ENCODE peak calls at places on chromosome 13, in seven cellular contexts. One of them, this sample, is unnamed.

GRCh38 chr13:110816500-110816899 is 98.4 kb downstream of the ANKRD10 start:
- DNase-seq in sciatic nerve: no peak
- DNase-seq in activated CD4-positive, alpha-beta T cell treated with anti-CD3 and anti-CD28 coated beads, Interleukin-2, amount 10 ng/mL, durations not matched to agents 7 days and 5 days: no peak
- DNase-seq in NCI-H2081: no peak
- DNase-seq in HS-5: no peak
- DNase-seq in stimulated activated CD8-positive, alpha-beta memory T cell treated with anti-CD3 and anti-CD28 coated beads, Interleukin-2, amount 100 ng/mL, for 48 hours: no peak
- DNase-seq in frontal cortex: peak; percentile 51
- DNase-seq in this sample: no peak

GRCh38 chr13:35994131-35994966 is 136.8 kb downstream of the DCLK1 start:
- DNase-seq in sciatic nerve: no peak
- DNase-seq in activated CD4-positive, alpha-beta T cell treated with anti-CD3 and anti-CD28 coated beads, Interleukin-2, amount 10 ng/mL, durations not matched to agents 7 days and 5 days: no peak
- DNase-seq in NCI-H2081: peak; percentile 96
- DNase-seq in HS-5: peak; percentile 53
- DNase-seq in stimulated activated CD8-positive, alpha-beta memory T cell treated with anti-CD3 and anti-CD28 coated beads, Interleukin-2, amount 100 ng/mL, for 48 hours: no peak
- DNase-seq in frontal cortex: no peak
- DNase-seq in this sample: no peak

GRCh38 chr13:106484755-106485193 is 50.7 kb downstream of the EFNB2 start:
- DNase-seq in sciatic nerve: no peak
- DNase-seq in activated CD4-positive, alpha-beta T cell treated with anti-CD3 and anti-CD28 coated beads, Interleukin-2, amount 10 ng/mL, durations not matched to agents 7 days and 5 days: no peak
- DNase-seq in NCI-H2081: no peak
- DNase-seq in HS-5: no peak
- DNase-seq in stimulated activated CD8-positive, alpha-beta memory T cell treated with anti-CD3 and anti-CD28 coated beads, Interleukin-2, amount 100 ng/mL, for 48 hours: no peak
- DNase-seq in frontal cortex: no peak
- DNase-seq in this sample: no peak

GRCh38 chr13:112735791-112736190 is 46.0 kb downstream of the ATP11A start:
- DNase-seq in sciatic nerve: no peak
- DNase-seq in activated CD4-positive, alpha-beta T cell treated with anti-CD3 and anti-CD28 coated beads, Interleukin-2, amount 10 ng/mL, durations not matched to agents 7 days and 5 days: no peak
- DNase-seq in NCI-H2081: peak; percentile 48
- DNase-seq in HS-5: no peak
- DNase-seq in stimulated activated CD8-positive, alpha-beta memory T cell treated with anti-CD3 and anti-CD28 coated beads, Interleukin-2, amount 100 ng/mL, for 48 hours: no peak
- DNase-seq in frontal cortex: no peak
- DNase-seq in this sample: no peak

GRCh38 chr13:64041296-64041695 is 2625.6 kb upstream of the PCDH20 start:
- DNase-seq in sciatic nerve: no peak
- DNase-seq in activated CD4-positive, alpha-beta T cell treated with anti-CD3 and anti-CD28 coated beads, Interleukin-2, amount 10 ng/mL, durations not matched to agents 7 days and 5 days: no peak
- DNase-seq in NCI-H2081: no peak
- DNase-seq in HS-5: no peak
- DNase-seq in stimulated activated CD8-positive, alpha-beta memory T cell treated with anti-CD3 and anti-CD28 coated beads, Interleukin-2, amount 100 ng/mL, for 48 hours: no peak
- DNase-seq in frontal cortex: no peak
- DNase-seq in this sample: no peak

GRCh38 chr13:77580748-77581147 is 45.2 kb downstream of the SCEL start:
- DNase-seq in sciatic nerve: no peak
- DNase-seq in activated CD4-positive, alpha-beta T cell treated with anti-CD3 and anti-CD28 coated beads, Interleukin-2, amount 10 ng/mL, durations not matched to agents 7 days and 5 days: no peak
- DNase-seq in NCI-H2081: no peak
- DNase-seq in HS-5: no peak
- DNase-seq in stimulated activated CD8-positive, alpha-beta memory T cell treated with anti-CD3 and anti-CD28 coated beads, Interleukin-2, amount 100 ng/mL, for 48 hours: no peak
- DNase-seq in frontal cortex: no peak
- DNase-seq in this sample: no peak

GRCh38 chr13:81116461-81117282 is 775.7 kb upstream of the SPRY2 start:
- DNase-seq in sciatic nerve: no peak
- DNase-seq in activated CD4-positive, alpha-beta T cell treated with anti-CD3 and anti-CD28 coated beads, Interleukin-2, amount 10 ng/mL, durations not matched to agents 7 days and 5 days: no peak
- DNase-seq in NCI-H2081: no peak
- DNase-seq in HS-5: no peak
- DNase-seq in stimulated activated CD8-positive, alpha-beta memory T cell treated with anti-CD3 and anti-CD28 coated beads, Interleukin-2, amount 100 ng/mL, for 48 hours: no peak
- DNase-seq in frontal cortex: no peak
- DNase-seq in this sample: no peak

GRCh38 chr13:99873141-99873540 is 98.4 kb downstream of the ZIC5 start:
- DNase-seq in sciatic nerve: no peak
- DNase-seq in activated CD4-positive, alpha-beta T cell treated with anti-CD3 and anti-CD28 coated beads, Interleukin-2, amount 10 ng/mL, durations not matched to agents 7 days and 5 days: no peak
- DNase-seq in NCI-H2081: no peak
- DNase-seq in HS-5: no peak
- DNase-seq in stimulated activated CD8-positive, alpha-beta memory T cell treated with anti-CD3 and anti-CD28 coated beads, Interleukin-2, amount 100 ng/mL, for 48 hours: no peak
- DNase-seq in frontal cortex: no peak
- DNase-seq in this sample: no peak

GRCh38 chr13:30577381-30577780 is 40.3 kb upstream of the USPL1 start:
- DNase-seq in sciatic nerve: no peak
- DNase-seq in activated CD4-positive, alpha-beta T cell treated with anti-CD3 and anti-CD28 coated beads, Interleukin-2, amount 10 ng/mL, durations not matched to agents 7 days and 5 days: peak; percentile 26
- DNase-seq in NCI-H2081: no peak
- DNase-seq in HS-5: peak; percentile 53
- DNase-seq in stimulated activated CD8-positive, alpha-beta memory T cell treated with anti-CD3 and anti-CD28 coated beads, Interleukin-2, amount 100 ng/mL, for 48 hours: peak; percentile 26
- DNase-seq in frontal cortex: no peak
- DNase-seq in this sample: no peak

GRCh38 chr13:102878491-102878890 is 32.7 kb downstream of the ERCC5 start:
- DNase-seq in sciatic nerve: no peak
- DNase-seq in activated CD4-positive, alpha-beta T cell treated with anti-CD3 and anti-CD28 coated beads, Interleukin-2, amount 10 ng/mL, durations not matched to agents 7 days and 5 days: no peak
- DNase-seq in NCI-H2081: no peak
- DNase-seq in HS-5: no peak
- DNase-seq in stimulated activated CD8-positive, alpha-beta memory T cell treated with anti-CD3 and anti-CD28 coated beads, Interleukin-2, amount 100 ng/mL, for 48 hours: no peak
- DNase-seq in frontal cortex: no peak
- DNase-seq in this sample: no peak

GRCh38 chr13:63124863-63125262 is 1709.2 kb upstream of the PCDH20 start:
- DNase-seq in sciatic nerve: no peak
- DNase-seq in activated CD4-positive, alpha-beta T cell treated with anti-CD3 and anti-CD28 coated beads, Interleukin-2, amount 10 ng/mL, durations not matched to agents 7 days and 5 days: no peak
- DNase-seq in NCI-H2081: peak; percentile 33
- DNase-seq in HS-5: no peak
- DNase-seq in stimulated activated CD8-positive, alpha-beta memory T cell treated with anti-CD3 and anti-CD28 coated beads, Interleukin-2, amount 100 ng/mL, for 48 hours: no peak
- DNase-seq in frontal cortex: no peak
- DNase-seq in this sample: no peak

GRCh38 chr13:50788551-50788950 is 54.9 kb downstream of the DLEU7 start:
- DNase-seq in sciatic nerve: no peak
- DNase-seq in activated CD4-positive, alpha-beta T cell treated with anti-CD3 and anti-CD28 coated beads, Interleukin-2, amount 10 ng/mL, durations not matched to agents 7 days and 5 days: no peak
- DNase-seq in NCI-H2081: no peak
- DNase-seq in HS-5: no peak
- DNase-seq in stimulated activated CD8-positive, alpha-beta memory T cell treated with anti-CD3 and anti-CD28 coated beads, Interleukin-2, amount 100 ng/mL, for 48 hours: no peak
- DNase-seq in frontal cortex: no peak
- DNase-seq in this sample: no peak

GRCh38 chr13:74246398-74246975 is 112.3 kb upstream of the KLF12 start:
- DNase-seq in sciatic nerve: peak; percentile 58
- DNase-seq in activated CD4-positive, alpha-beta T cell treated with anti-CD3 and anti-CD28 coated beads, Interleukin-2, amount 10 ng/mL, durations not matched to agents 7 days and 5 days: no peak
- DNase-seq in NCI-H2081: no peak
- DNase-seq in HS-5: no peak
- DNase-seq in stimulated activated CD8-positive, alpha-beta memory T cell treated with anti-CD3 and anti-CD28 coated beads, Interleukin-2, amount 100 ng/mL, for 48 hours: peak; percentile 9
- DNase-seq in frontal cortex: no peak
- DNase-seq in this sample: no peak

GRCh38 chr13:35914662-35915061 is 216.5 kb downstream of the DCLK1 start:
- DNase-seq in sciatic nerve: no peak
- DNase-seq in activated CD4-positive, alpha-beta T cell treated with anti-CD3 and anti-CD28 coated beads, Interleukin-2, amount 10 ng/mL, durations not matched to agents 7 days and 5 days: no peak
- DNase-seq in NCI-H2081: no peak
- DNase-seq in HS-5: no peak
- DNase-seq in stimulated activated CD8-positive, alpha-beta memory T cell treated with anti-CD3 and anti-CD28 coated beads, Interleukin-2, amount 100 ng/mL, for 48 hours: no peak
- DNase-seq in frontal cortex: no peak
- DNase-seq in this sample: no peak

GRCh38 chr13:45847554-45848224 is 3.9 kb downstream of the SIAH3 start:
- DNase-seq in sciatic nerve: peak; percentile 62
- DNase-seq in activated CD4-positive, alpha-beta T cell treated with anti-CD3 and anti-CD28 coated beads, Interleukin-2, amount 10 ng/mL, durations not matched to agents 7 days and 5 days: peak; percentile 58
- DNase-seq in NCI-H2081: no peak
- DNase-seq in HS-5: no peak
- DNase-seq in stimulated activated CD8-positive, alpha-beta memory T cell treated with anti-CD3 and anti-CD28 coated beads, Interleukin-2, amount 100 ng/mL, for 48 hours: no peak
- DNase-seq in frontal cortex: no peak
- DNase-seq in this sample: no peak

GRCh38 chr13:113403255-113404104 is 39.5 kb upstream of the GRTP1 start:
- DNase-seq in sciatic nerve: no peak
- DNase-seq in activated CD4-positive, alpha-beta T cell treated with anti-CD3 and anti-CD28 coated beads, Interleukin-2, amount 10 ng/mL, durations not matched to agents 7 days and 5 days: no peak
- DNase-seq in NCI-H2081: no peak
- DNase-seq in HS-5: no peak
- DNase-seq in stimulated activated CD8-positive, alpha-beta memory T cell treated with anti-CD3 and anti-CD28 coated beads, Interleukin-2, amount 100 ng/mL, for 48 hours: no peak
- DNase-seq in frontal cortex: no peak
- DNase-seq in this sample: no peak

GRCh38 chr13:113353254-113353653 is 10.7 kb downstream of the GRTP1 start:
- DNase-seq in sciatic nerve: peak; percentile 39
- DNase-seq in activated CD4-positive, alpha-beta T cell treated with anti-CD3 and anti-CD28 coated beads, Interleukin-2, amount 10 ng/mL, durations not matched to agents 7 days and 5 days: no peak
- DNase-seq in NCI-H2081: no peak
- DNase-seq in HS-5: no peak
- DNase-seq in stimulated activated CD8-positive, alpha-beta memory T cell treated with anti-CD3 and anti-CD28 coated beads, Interleukin-2, amount 100 ng/mL, for 48 hours: no peak
- DNase-seq in frontal cortex: no peak
- DNase-seq in this sample: no peak

GRCh38 chr13:24271611-24272451 is 37.5 kb upstream of the C1QTNF9 start:
- DNase-seq in sciatic nerve: peak; percentile 76
- DNase-seq in activated CD4-positive, alpha-beta T cell treated with anti-CD3 and anti-CD28 coated beads, Interleukin-2, amount 10 ng/mL, durations not matched to agents 7 days and 5 days: peak; percentile 84
- DNase-seq in NCI-H2081: no peak
- DNase-seq in HS-5: no peak
- DNase-seq in stimulated activated CD8-positive, alpha-beta memory T cell treated with anti-CD3 and anti-CD28 coated beads, Interleukin-2, amount 100 ng/mL, for 48 hours: no peak
- DNase-seq in frontal cortex: peak; percentile 53
- DNase-seq in this sample: no peak

GRCh38 chr13:79311456-79311855 is 94.6 kb downstream of the RBM26 start:
- DNase-seq in sciatic nerve: no peak
- DNase-seq in activated CD4-positive, alpha-beta T cell treated with anti-CD3 and anti-CD28 coated beads, Interleukin-2, amount 10 ng/mL, durations not matched to agents 7 days and 5 days: no peak
- DNase-seq in NCI-H2081: no peak
- DNase-seq in HS-5: no peak
- DNase-seq in stimulated activated CD8-positive, alpha-beta memory T cell treated with anti-CD3 and anti-CD28 coated beads, Interleukin-2, amount 100 ng/mL, for 48 hours: no peak
- DNase-seq in frontal cortex: no peak
- DNase-seq in this sample: no peak

GRCh38 chr13:34078334-34078999 is 260.5 kb downstream of the RFC3 start:
- DNase-seq in sciatic nerve: no peak
- DNase-seq in activated CD4-positive, alpha-beta T cell treated with anti-CD3 and anti-CD28 coated beads, Interleukin-2, amount 10 ng/mL, durations not matched to agents 7 days and 5 days: no peak
- DNase-seq in NCI-H2081: no peak
- DNase-seq in HS-5: no peak
- DNase-seq in stimulated activated CD8-positive, alpha-beta memory T cell treated with anti-CD3 and anti-CD28 coated beads, Interleukin-2, amount 100 ng/mL, for 48 hours: no peak
- DNase-seq in frontal cortex: no peak
- DNase-seq in this sample: no peak

GRCh38 chr13:33111414-33112110 is 95.3 kb downstream of the KL start:
- DNase-seq in sciatic nerve: no peak
- DNase-seq in activated CD4-positive, alpha-beta T cell treated with anti-CD3 and anti-CD28 coated beads, Interleukin-2, amount 10 ng/mL, durations not matched to agents 7 days and 5 days: no peak
- DNase-seq in NCI-H2081: peak; percentile 35
- DNase-seq in HS-5: no peak
- DNase-seq in stimulated activated CD8-positive, alpha-beta memory T cell treated with anti-CD3 and anti-CD28 coated beads, Interleukin-2, amount 100 ng/mL, for 48 hours: no peak
- DNase-seq in frontal cortex: no peak
- DNase-seq in this sample: no peak

GRCh38 chr13:31207630-31208549 is 8.1 kb downstream of the B3GLCT start:
- DNase-seq in sciatic nerve: no peak
- DNase-seq in activated CD4-positive, alpha-beta T cell treated with anti-CD3 and anti-CD28 coated beads, Interleukin-2, amount 10 ng/mL, durations not matched to agents 7 days and 5 days: no peak
- DNase-seq in NCI-H2081: no peak
- DNase-seq in HS-5: no peak
- DNase-seq in stimulated activated CD8-positive, alpha-beta memory T cell treated with anti-CD3 and anti-CD28 coated beads, Interleukin-2, amount 100 ng/mL, for 48 hours: no peak
- DNase-seq in frontal cortex: no peak
- DNase-seq in this sample: no peak

GRCh38 chr13:25365720-25366235 is 6.0 kb upstream of the ATP8A2 start:
- DNase-seq in sciatic nerve: no peak
- DNase-seq in activated CD4-positive, alpha-beta T cell treated with anti-CD3 and anti-CD28 coated beads, Interleukin-2, amount 10 ng/mL, durations not matched to agents 7 days and 5 days: no peak
- DNase-seq in NCI-H2081: no peak
- DNase-seq in HS-5: no peak
- DNase-seq in stimulated activated CD8-positive, alpha-beta memory T cell treated with anti-CD3 and anti-CD28 coated beads, Interleukin-2, amount 100 ng/mL, for 48 hours: no peak
- DNase-seq in frontal cortex: no peak
- DNase-seq in this sample: no peak

GRCh38 chr13:59409651-59410200 is 754.0 kb downstream of the DIAPH3 start:
- DNase-seq in sciatic nerve: no peak
- DNase-seq in activated CD4-positive, alpha-beta T cell treated with anti-CD3 and anti-CD28 coated beads, Interleukin-2, amount 10 ng/mL, durations not matched to agents 7 days and 5 days: no peak
- DNase-seq in NCI-H2081: peak; percentile 4
- DNase-seq in HS-5: no peak
- DNase-seq in stimulated activated CD8-positive, alpha-beta memory T cell treated with anti-CD3 and anti-CD28 coated beads, Interleukin-2, amount 100 ng/mL, for 48 hours: no peak
- DNase-seq in frontal cortex: no peak
- DNase-seq in this sample: no peak